ENCODE peak calls at places on chromosomes 7 and 10, in eight cellular contexts. P is upper lobe of right lung; C is stimulated activated CD8-positive, alpha-beta memory T cell treated with anti-CD3 and anti-CD28 coated beads, Interleukin-7, amount 100 ng/mL, for 1 hour; U is posterior cingulate gyrus; F is caudate nucleus; S is mesenchymal stem cell; G is activated CD4-positive, alpha-beta T cell treated with anti-CD3 and anti-CD28 coated beads, Interleukin-2, amount 10 ng/mL, durations not matched to agents 7 days and 5 days; L is cardiac muscle cell. Z is an unnamed sample.

GRCh38 chr10:3051686-3052085 is 15.7 kb upstream of the PFKP start:
- DNase-seq in C (no peak), S (peak), F (no peak), P (no peak), U (no peak), L (no peak), G (no peak), Z (no peak)

GRCh38 chr10:94299417-94299816 is 63.3 kb downstream of the NOC3L start:
- DNase-seq in F (no peak), C (no peak), L (peak), S (peak), G (peak), P (no peak), U (no peak), Z (no peak)

GRCh38 chr10:13503745-13504463 is 24.9 kb downstream of the BEND7 start:
- DNase-seq in S (peak), C (no peak), L (peak), G (no peak), P (no peak), U (no peak), F (no peak), Z (no peak)

GRCh38 chr10:61634711-61635110 is 28.0 kb upstream of the CABCOCO1 start:
- DNase-seq in C (no peak), S (peak), L (peak), G (no peak), P (no peak), U (no peak), F (no peak), Z (no peak)

GRCh38 chr7:43674559-43675436 is 54.5 kb downstream of the COA1 start:
- DNase-seq in L (peak), F (no peak), G (no peak), C (no peak), P (no peak), U (no peak), S (peak), Z (no peak)

GRCh38 chr7:87600130-87601124 is at the start of gene ABCB1:
- DNase-seq in G (peak), C (peak), L (peak), U (peak), P (peak), S (peak), F (peak), Z (peak)

GRCh38 chr10:86673827-86674581 is 5.7 kb downstream of the LDB3 start:
- DNase-seq in S (no peak), P (no peak), G (no peak), U (peak), C (no peak), L (no peak), F (peak), Z (no peak)

GRCh38 chr7:105480931-105481330 is 41.1 kb downstream of the PUS7 start:
- DNase-seq in P (no peak), G (no peak), C (no peak), L (no peak), S (no peak), U (no peak), F (no peak), Z (no peak)

GRCh38 chr7:17613338-17614041 is 315.0 kb downstream of the AHR start:
- DNase-seq in S (no peak), P (no peak), C (no peak), F (no peak), G (no peak), U (no peak), L (no peak), Z (no peak)

GRCh38 chr7:91657386-91658120 is 222.9 kb downstream of the MTERF1 start:
- DNase-seq in U (no peak), S (peak), L (peak), P (no peak), G (no peak), C (no peak), F (no peak), Z (no peak)

GRCh38 chr7:89401690-89402089 is 606.2 kb upstream of the TEX47 start:
- DNase-seq in G (no peak), F (no peak), S (no peak), U (no peak), P (no peak), L (no peak), C (no peak), Z (no peak)

GRCh38 chr10:89267056-89267455 is 15.5 kb upstream of the LIPA start:
- DNase-seq in P (no peak), S (no peak), G (no peak), U (no peak), F (no peak), C (no peak), L (no peak), Z (no peak)

GRCh38 chr7:149878523-149878921 is 4.8 kb downstream of the ATP6V0E2 start:
- DNase-seq in P (no peak), U (no peak), F (no peak), S (no peak), L (no peak), G (no peak), C (no peak), Z (no peak)

GRCh38 chr7:2054927-2055326 is 177.8 kb downstream of the MAD1L1 start:
- DNase-seq in L (no peak), C (no peak), P (no peak), G (no peak), F (no peak), S (no peak), U (no peak), Z (no peak)

GRCh38 chr10:37975407-37975991 is 948 bp downstream of the ZNF25 start:
- DNase-seq in L (peak), S (peak), F (no peak), G (peak), C (no peak), P (no peak), U (no peak), Z (no peak)

GRCh38 chr10:81903472-81903871 is 28.5 kb downstream of the NRG3 start:
- DNase-seq in P (no peak), U (no peak), G (no peak), C (no peak), F (no peak), L (no peak), S (no peak), Z (no peak)

GRCh38 chr10:13924020-13924725 is 337.4 kb downstream of the PRPF18 start:
- DNase-seq in S (peak), L (peak), U (no peak), G (no peak), C (no peak), P (no peak), F (no peak), Z (no peak)

GRCh38 chr7:157309990-157310668 is 26.7 kb upstream of the DNAJB6 start:
- DNase-seq in G (no peak), P (no peak), F (no peak), C (no peak), L (peak), S (peak), U (no peak), Z (no peak)

GRCh38 chr10:61299156-61299555 is 154.0 kb downstream of the TMEM26 start:
- DNase-seq in G (no peak), P (no peak), L (no peak), C (no peak), F (no peak), S (no peak), U (no peak), Z (no peak)

GRCh38 chr10:96401036-96401435 is 42.2 kb upstream of the OPALIN start:
- DNase-seq in L (no peak), G (no peak), S (no peak), F (peak), P (no peak), C (no peak), U (no peak), Z (no peak)

GRCh38 chr10:29119374-29119773 is 169.5 kb upstream of the LYZL1 start:
- DNase-seq in U (no peak), L (no peak), G (no peak), C (no peak), S (peak), F (peak), P (no peak), Z (no peak)

GRCh38 chr10:124180044-124180745 is 86.8 kb upstream of the CHST15 start:
- DNase-seq in C (no peak), F (no peak), P (no peak), S (no peak), U (no peak), G (no peak), L (no peak), Z (no peak)

GRCh38 chr7:66353547-66353946 is 148.4 kb downstream of the TPST1 start:
- DNase-seq in G (no peak), C (no peak), S (no peak), U (no peak), L (peak), P (no peak), F (no peak), Z (no peak)

GRCh38 chr10:8055420-8056349 is 1.2 kb downstream of the GATA3 start:
- DNase-seq in P (no peak), S (no peak), L (no peak), G (peak), C (no peak), U (no peak), F (no peak), Z (peak)

GRCh38 chr10:14740684-14741247 is 33.9 kb downstream of the FAM107B start:
- DNase-seq in F (no peak), L (no peak), P (no peak), S (peak), U (no peak), G (no peak), C (no peak), Z (no peak)

GRCh38 chr7:148609045-148609725 is 18.6 kb downstream of the C7orf33 start:
- DNase-seq in G (no peak), S (no peak), L (peak), C (no peak), P (no peak), F (no peak), U (no peak), Z (no peak)

Z was measured in CD8-positive, alpha-beta T cell.